ENCODE peak calls at places on chromosomes 3 and 15, in nine cellular contexts. One of them, this sample, is unnamed.

GRCh38 chr3:851098-851790 is 241.6 kb upstream of the CNTN6 start:
- DNase-seq in sigmoid colon: no peak
- DNase-seq in H1: peak
- DNase-seq in suprapubic skin: no peak
- DNase-seq in K562: no peak
- DNase-seq in GM12878: no peak
- DNase-seq in gastrocnemius medialis: no peak
- DNase-seq in ovary: no peak
- DNase-seq in uterus: no peak
- DNase-seq in this sample: no peak

GRCh38 chr3:7721869-7722268 is 779.8 kb upstream of the LMCD1 start:
- DNase-seq in H1: no peak
- DNase-seq in suprapubic skin: no peak
- DNase-seq in sigmoid colon: no peak
- DNase-seq in GM12878: no peak
- DNase-seq in uterus: no peak
- DNase-seq in gastrocnemius medialis: no peak
- DNase-seq in ovary: no peak
- DNase-seq in K562: no peak
- DNase-seq in this sample: no peak

GRCh38 chr3:129022114-129022994 is 21.2 kb downstream of the EFCC1 start:
- DNase-seq in sigmoid colon: peak
- DNase-seq in GM12878: no peak
- DNase-seq in gastrocnemius medialis: no peak
- DNase-seq in suprapubic skin: peak
- DNase-seq in ovary: peak
- DNase-seq in H1: no peak
- DNase-seq in uterus: peak
- DNase-seq in K562: peak
- DNase-seq in this sample: no peak

GRCh38 chr3:111781561-111782446 is 77.3 kb upstream of the PHLDB2 start:
- DNase-seq in sigmoid colon: no peak
- DNase-seq in H1: no peak
- DNase-seq in GM12878: no peak
- DNase-seq in gastrocnemius medialis: no peak
- DNase-seq in ovary: no peak
- DNase-seq in suprapubic skin: no peak
- DNase-seq in K562: no peak
- DNase-seq in uterus: no peak
- DNase-seq in this sample: no peak

GRCh38 chr3:39106281-39107055 is 959 bp downstream of the GORASP1 start:
- DNase-seq in GM12878: no peak
- DNase-seq in K562: peak
- DNase-seq in sigmoid colon: no peak
- DNase-seq in uterus: no peak
- DNase-seq in H1: no peak
- DNase-seq in suprapubic skin: no peak
- DNase-seq in gastrocnemius medialis: no peak
- DNase-seq in ovary: no peak
- DNase-seq in this sample: no peak

GRCh38 chr15:33852570-33852969 is 115.7 kb upstream of the CHRM5 start:
- DNase-seq in gastrocnemius medialis: no peak
- DNase-seq in uterus: no peak
- DNase-seq in suprapubic skin: no peak
- DNase-seq in H1: no peak
- DNase-seq in sigmoid colon: no peak
- DNase-seq in ovary: no peak
- DNase-seq in GM12878: no peak
- DNase-seq in K562: no peak
- DNase-seq in this sample: peak

GRCh38 chr3:71581451-71581980 is 2.0 kb downstream of the FOXP1 start:
- DNase-seq in ovary: peak
- DNase-seq in H1: peak
- DNase-seq in gastrocnemius medialis: peak
- DNase-seq in suprapubic skin: peak
- DNase-seq in GM12878: no peak
- DNase-seq in uterus: peak
- DNase-seq in sigmoid colon: peak
- DNase-seq in K562: no peak
- DNase-seq in this sample: peak

GRCh38 chr3:16124636-16125035 is 49.8 kb upstream of the GALNT15 start:
- DNase-seq in K562: no peak
- DNase-seq in GM12878: no peak
- DNase-seq in H1: no peak
- DNase-seq in gastrocnemius medialis: no peak
- DNase-seq in sigmoid colon: no peak
- DNase-seq in suprapubic skin: no peak
- DNase-seq in ovary: no peak
- DNase-seq in uterus: no peak
- DNase-seq in this sample: peak

GRCh38 chr3:18810306-18810661 is 338.0 kb upstream of the KCNH8 start:
- DNase-seq in sigmoid colon: no peak
- DNase-seq in suprapubic skin: no peak
- DNase-seq in uterus: no peak
- DNase-seq in gastrocnemius medialis: no peak
- DNase-seq in GM12878: no peak
- DNase-seq in H1: no peak
- DNase-seq in K562: no peak
- DNase-seq in ovary: no peak
- DNase-seq in this sample: no peak

DNA sequence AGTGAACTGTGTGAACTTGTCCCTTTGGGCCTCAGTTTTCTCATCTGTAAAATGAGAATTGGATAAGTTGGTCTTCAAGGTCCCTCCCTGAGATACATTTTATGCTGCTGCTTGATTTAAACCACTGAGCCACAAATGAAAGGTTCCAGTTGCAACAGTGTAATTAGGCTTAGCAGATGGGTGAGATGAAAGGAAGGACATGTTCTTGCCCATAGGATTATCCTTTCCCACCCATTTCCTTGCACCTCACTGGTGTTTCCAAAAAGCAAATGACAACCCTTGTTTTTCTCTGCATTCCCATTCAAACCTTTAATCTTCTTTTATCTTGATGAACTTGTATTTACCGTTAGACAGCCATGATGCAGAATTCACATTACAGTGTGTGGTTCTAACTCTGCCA is 43.9 kb downstream of the MAP2K1 start:
- DNase-seq in gastrocnemius medialis: no peak
- DNase-seq in GM12878: no peak
- DNase-seq in suprapubic skin: no peak
- DNase-seq in K562: no peak
- DNase-seq in sigmoid colon: no peak
- DNase-seq in H1: no peak
- DNase-seq in ovary: no peak
- DNase-seq in uterus: no peak
- DNase-seq in this sample: no peak
- TF ChIP-seq POLR2A in gastrocnemius medialis: no peak
- TF ChIP-seq POLR2A in GM12878: no peak
- TF ChIP-seq POLR2A in suprapubic skin: no peak
- TF ChIP-seq POLR2A in K562: no peak
- TF ChIP-seq POLR2A in sigmoid colon: no peak
- TF ChIP-seq POLR2A in H1: no peak
- TF ChIP-seq POLR2A in ovary: no peak
- TF ChIP-seq POLR2A in uterus: no peak
- TF ChIP-seq POLR2A in this sample: no peak

DNA sequence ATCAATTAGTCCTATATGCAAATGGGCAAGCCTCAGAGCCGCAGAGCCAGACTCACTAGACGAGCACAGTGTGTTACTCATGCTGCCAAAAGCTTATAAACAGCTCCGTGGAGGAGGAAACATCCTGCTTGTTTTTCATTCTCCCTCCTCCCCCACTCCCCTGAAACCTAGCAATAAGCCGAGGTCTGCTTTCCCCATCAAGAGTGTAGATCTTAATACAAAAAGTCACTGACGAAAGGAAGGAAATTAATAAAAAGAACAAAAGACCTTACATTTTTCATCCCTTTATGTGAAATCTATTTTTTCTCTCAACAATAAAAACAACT is 88.5 kb downstream of the XXYLT1 start:
- DNase-seq in gastrocnemius medialis: no peak
- DNase-seq in suprapubic skin: peak
- DNase-seq in sigmoid colon: peak
- DNase-seq in ovary: no peak
- DNase-seq in GM12878: no peak
- DNase-seq in H1: no peak
- DNase-seq in uterus: peak
- DNase-seq in K562: peak
- DNase-seq in this sample: peak
- TF ChIP-seq POLR2A in gastrocnemius medialis: no peak
- TF ChIP-seq POLR2A in suprapubic skin: no peak
- TF ChIP-seq POLR2A in sigmoid colon: no peak
- TF ChIP-seq POLR2A in ovary: no peak
- TF ChIP-seq POLR2A in GM12878: no peak
- TF ChIP-seq POLR2A in H1: no peak
- TF ChIP-seq POLR2A in uterus: no peak
- TF ChIP-seq POLR2A in K562: no peak
- TF ChIP-seq POLR2A in this sample: no peak

GRCh38 chr15:78211189-78211921 is 23.0 kb downstream of the ACSBG1 start:
- DNase-seq in GM12878: no peak
- DNase-seq in suprapubic skin: peak
- DNase-seq in ovary: no peak
- DNase-seq in sigmoid colon: no peak
- DNase-seq in H1: peak
- DNase-seq in K562: peak
- DNase-seq in uterus: no peak
- DNase-seq in gastrocnemius medialis: no peak
- DNase-seq in this sample: no peak

GRCh38 chr15:78210349-78210717 is 24.0 kb downstream of the ACSBG1 start:
- DNase-seq in sigmoid colon: no peak
- DNase-seq in GM12878: no peak
- DNase-seq in gastrocnemius medialis: no peak
- DNase-seq in ovary: no peak
- DNase-seq in K562: no peak
- DNase-seq in H1: peak
- DNase-seq in uterus: no peak
- DNase-seq in suprapubic skin: peak
- DNase-seq in this sample: no peak

GRCh38 chr15:78212546-78213424 is 21.6 kb downstream of the ACSBG1 start:
- DNase-seq in gastrocnemius medialis: peak
- DNase-seq in K562: peak
- DNase-seq in GM12878: no peak
- DNase-seq in H1: peak
- DNase-seq in uterus: no peak
- DNase-seq in ovary: no peak
- DNase-seq in suprapubic skin: peak
- DNase-seq in sigmoid colon: peak
- DNase-seq in this sample: peak

GRCh38 chr15:78213425-78213750 is 21.0 kb downstream of the ACSBG1 start:
- DNase-seq in gastrocnemius medialis: no peak
- DNase-seq in H1: no peak
- DNase-seq in K562: no peak
- DNase-seq in sigmoid colon: no peak
- DNase-seq in uterus: no peak
- DNase-seq in ovary: no peak
- DNase-seq in suprapubic skin: peak
- DNase-seq in GM12878: no peak
- DNase-seq in this sample: no peak

GRCh38 chr15:78212008-78212407 is 22.4 kb downstream of the ACSBG1 start:
- DNase-seq in suprapubic skin: peak
- DNase-seq in H1: no peak
- DNase-seq in uterus: no peak
- DNase-seq in gastrocnemius medialis: no peak
- DNase-seq in ovary: no peak
- DNase-seq in K562: no peak
- DNase-seq in sigmoid colon: no peak
- DNase-seq in GM12878: no peak
- DNase-seq in this sample: no peak
- TF ChIP-seq POLR2A in suprapubic skin: no peak
- TF ChIP-seq POLR2A in H1: no peak
- TF ChIP-seq POLR2A in uterus: no peak
- TF ChIP-seq POLR2A in gastrocnemius medialis: no peak
- TF ChIP-seq POLR2A in ovary: no peak
- TF ChIP-seq POLR2A in K562: no peak
- TF ChIP-seq POLR2A in sigmoid colon: no peak
- TF ChIP-seq POLR2A in GM12878: no peak
- TF ChIP-seq POLR2A in this sample: no peak

GRCh38 chr15:72118400-72118978 is at the start of gene SENP8:
- DNase-seq in uterus: no peak
- DNase-seq in suprapubic skin: peak
- DNase-seq in K562: no peak
- DNase-seq in gastrocnemius medialis: no peak
- DNase-seq in sigmoid colon: no peak
- DNase-seq in GM12878: no peak
- DNase-seq in ovary: no peak
- DNase-seq in H1: no peak
- DNase-seq in this sample: peak
- TF ChIP-seq POLR2A in uterus: no peak
- TF ChIP-seq POLR2A in suprapubic skin: no peak
- TF ChIP-seq POLR2A in K562: peak
- TF ChIP-seq POLR2A in gastrocnemius medialis: no peak
- TF ChIP-seq POLR2A in sigmoid colon: no peak
- TF ChIP-seq POLR2A in GM12878: peak
- TF ChIP-seq POLR2A in ovary: peak
- TF ChIP-seq POLR2A in H1: peak
- TF ChIP-seq POLR2A in this sample: peak

GRCh38 chr3:14810795-14811661 is 7.7 kb upstream of the FGD5 start:
- DNase-seq in ovary: no peak
- DNase-seq in GM12878: no peak
- DNase-seq in suprapubic skin: no peak
- DNase-seq in gastrocnemius medialis: no peak
- DNase-seq in H1: peak
- DNase-seq in sigmoid colon: no peak
- DNase-seq in uterus: no peak
- DNase-seq in K562: no peak
- DNase-seq in this sample: no peak
- TF ChIP-seq POLR2A in ovary: no peak
- TF ChIP-seq POLR2A in GM12878: no peak
- TF ChIP-seq POLR2A in suprapubic skin: no peak
- TF ChIP-seq POLR2A in gastrocnemius medialis: no peak
- TF ChIP-seq POLR2A in H1: no peak
- TF ChIP-seq POLR2A in sigmoid colon: no peak
- TF ChIP-seq POLR2A in uterus: peak
- TF ChIP-seq POLR2A in K562: no peak
- TF ChIP-seq POLR2A in this sample: no peak

DNA sequence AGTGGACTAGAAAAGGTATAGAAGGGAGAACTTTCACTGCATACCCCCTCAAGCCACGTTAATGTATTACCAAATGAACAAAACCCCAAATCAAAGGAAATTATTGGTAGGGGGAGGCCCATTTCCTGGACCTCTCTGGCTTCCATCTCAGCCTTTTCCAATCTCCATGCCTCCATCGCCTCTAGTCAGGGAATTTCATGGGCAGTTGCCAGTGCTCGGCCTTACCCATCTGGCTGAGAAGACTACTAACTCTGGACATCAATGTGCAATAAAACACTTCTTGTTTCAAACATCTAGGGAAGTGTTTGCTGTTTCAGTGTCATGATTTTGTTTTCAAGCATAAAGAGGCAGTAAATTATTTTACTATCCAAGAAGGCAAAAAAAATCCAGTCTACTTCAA is 14.8 kb downstream of the LDHAL6B start:
- DNase-seq in gastrocnemius medialis: no peak
- DNase-seq in uterus: peak
- DNase-seq in sigmoid colon: no peak
- DNase-seq in K562: no peak
- DNase-seq in GM12878: no peak
- DNase-seq in suprapubic skin: no peak
- DNase-seq in ovary: no peak
- DNase-seq in H1: no peak
- DNase-seq in this sample: no peak
- TF ChIP-seq POLR2A in gastrocnemius medialis: no peak
- TF ChIP-seq POLR2A in uterus: no peak
- TF ChIP-seq POLR2A in sigmoid colon: no peak
- TF ChIP-seq POLR2A in K562: no peak
- TF ChIP-seq POLR2A in GM12878: no peak
- TF ChIP-seq POLR2A in suprapubic skin: no peak
- TF ChIP-seq POLR2A in ovary: no peak
- TF ChIP-seq POLR2A in H1: no peak
- TF ChIP-seq POLR2A in this sample: no peak